ENCODE peak calls at places on chromosomes 2 and 18, in four cellular contexts. H is A549, J is K562, M is WTC11. N is an unnamed sample.

GRCh38 chr18:3504637-3505036 is 54.7 kb downstream of the TGIF1 start:
- DNase-seq in M (no peak), J (no peak), H (no peak), N (no peak)

GRCh38 chr2:195486987-195487644 is 169.9 kb upstream of the SLC39A10 start:
- DNase-seq in H (peak; percentile 67), J (peak; percentile 58), M (no peak), N (no peak)

GRCh38 chr2:241924069-241924908 is 54.8 kb downstream of the RTP5 start:
- DNase-seq in J (no peak), M (no peak), H (no peak), N (no peak)

GRCh38 chr18:63439334-63439733 is 17.1 kb upstream of the VPS4B start:
- DNase-seq in J (peak; percentile 43), M (peak; percentile 50), H (peak; percentile 68), N (peak; percentile 33)

GRCh38 chr18:22971038-22971437 is 37.9 kb downstream of the RBBP8 start:
- DNase-seq in M (no peak), H (no peak), J (peak; percentile 16), N (no peak)

GRCh38 chr2:15316370-15316814 is 244.7 kb downstream of the NBAS start:
- DNase-seq in H (no peak), J (no peak), M (peak; percentile 15), N (no peak)

GRCh38 chr2:20622731-20623130 is 28.2 kb downstream of the HS1BP3 start:
- DNase-seq in J (no peak), H (no peak), M (no peak), N (no peak)

GRCh38 chr2:47899915-47900314 is 6.4 kb downstream of the FBXO11 start:
- DNase-seq in J (no peak), H (no peak), M (no peak), N (no peak)

GRCh38 chr2:8139668-8140202 is 542.1 kb upstream of the ID2 start:
- DNase-seq in J (no peak), M (no peak), H (no peak), N (no peak)

GRCh38 chr2:151886235-151886634 is 58.0 kb upstream of the ARL5A start:
- DNase-seq in H (peak; percentile 23), J (no peak), M (no peak), N (peak; percentile 41)

GRCh38 chr18:11037841-11038240 is 111.5 kb downstream of the PIEZO2 start:
- DNase-seq in M (no peak), H (no peak), J (no peak), N (no peak)

GRCh38 chr2:147026664-147027278 is 818.1 kb upstream of the ACVR2A start:
- DNase-seq in M (no peak), H (no peak), J (no peak), N (no peak)

GRCh38 chr18:6712401-6712800 is 17.1 kb upstream of the ARHGAP28 start:
- DNase-seq in J (no peak), M (no peak), H (no peak), N (no peak)

GRCh38 chr2:60883896-60884295 is 2.5 kb downstream of the REL start:
- DNase-seq in J (no peak), M (no peak), H (no peak), N (no peak)

GRCh38 chr18:27244259-27244658 is 59.2 kb upstream of the CHST9 start:
- DNase-seq in H (no peak), M (no peak), J (no peak), N (no peak)

GRCh38 chr2:96556441-96557330 is 20.1 kb downstream of the ARID5A start:
- DNase-seq in M (no peak), H (peak; percentile 97), J (no peak), N (peak; percentile 99)

GRCh38 chr2:217551229-217551909 is 451.4 kb downstream of the TNS1 start:
- DNase-seq in M (no peak), J (no peak), H (peak; percentile 53), N (peak; percentile 20)

GRCh38 chr2:121999273-121999672 is 243.8 kb downstream of the TSN start:
- DNase-seq in H (no peak), J (no peak), M (no peak), N (no peak)

GRCh38 chr2:67561411-67561965 is 164.4 kb downstream of the ETAA1 start:
- DNase-seq in J (no peak), H (peak; percentile 96), M (no peak), N (no peak)

GRCh38 chr2:134080759-134081158 is 173.1 kb upstream of the MGAT5 start:
- DNase-seq in J (no peak), H (no peak), M (no peak), N (no peak)

GRCh38 chr2:101696272-101697123 is 1.0 kb upstream of the MAP4K4 start:
- DNase-seq in H (no peak), M (no peak), J (no peak), N (no peak)

GRCh38 chr2:149087751-149088150 is 49.3 kb downstream of the LYPD6B start:
- DNase-seq in J (no peak), H (no peak), M (no peak), N (no peak)

GRCh38 chr2:235332240-235332890 is 161.5 kb upstream of the AGAP1 start:
- DNase-seq in H (no peak), J (no peak), M (no peak), N (no peak)

GRCh38 chr2:178882666-178883440 is 75.6 kb upstream of the TTN start:
- DNase-seq in J (no peak), M (no peak), H (no peak), N (no peak)

GRCh38 chr2:232829988-232830387 is 40.1 kb upstream of the SNORC start:
- DNase-seq in H (no peak), M (no peak), J (no peak), N (no peak)

GRCh38 chr2:28273751-28274150 is 118.9 kb upstream of the FOSL2 start:
- DNase-seq in M (no peak), J (no peak), H (peak; percentile 30), N (no peak)

GRCh38 chr2:219430633-219431615 is 3.7 kb upstream of the SPEG start:
- DNase-seq in J (no peak), H (peak; percentile 46), M (no peak), N (peak; percentile 21)

GRCh38 chr18:449374-449773 is 51.1 kb downstream of the COLEC12 start:
- DNase-seq in J (no peak), H (no peak), M (peak; percentile 19), N (peak; percentile 18)

GRCh38 chr18:5979971-5980457 is 84.7 kb upstream of the TMEM200C start:
- DNase-seq in J (no peak), M (no peak), H (no peak), N (no peak)

GRCh38 chr2:230914886-230915285 is 10.2 kb downstream of the GPR55 start:
- DNase-seq in H (no peak), J (no peak), M (no peak), N (no peak)
- TF ChIP-seq HMGXB4 in H (no peak), J (no peak), M (no peak), N (no peak)

GRCh38 chr2:144553379-144553778 is 33.5 kb upstream of the ZEB2 start:
- DNase-seq in H (peak; percentile 67), J (no peak), M (no peak), N (no peak)
- TF ChIP-seq HMGXB4 in H (no peak), J (no peak), M (no peak), N (no peak)

GRCh38 chr2:197184959-197185586 is 125.5 kb downstream of the ANKRD44 start:
- DNase-seq in J (no peak), M (no peak), H (no peak), N (no peak)
- TF ChIP-seq HMGXB4 in J (no peak), M (no peak), H (no peak), N (no peak)

GRCh38 chr2:225400060-225400511 is 576 bp downstream of the NYAP2 start:
- DNase-seq in M (peak; percentile 65), H (peak; percentile 38), J (no peak), N (peak; percentile 9)
- TF ChIP-seq HMGXB4 in M (no peak), H (no peak), J (no peak), N (no peak)

GRCh38 chr2:157625311-157625710 is 3.4 kb downstream of the ACVR1C start:
- DNase-seq in J (no peak), M (no peak), H (no peak), N (no peak)
- TF ChIP-seq HMGXB4 in J (no peak), M (no peak), H (no peak), N (no peak)

DNA sequence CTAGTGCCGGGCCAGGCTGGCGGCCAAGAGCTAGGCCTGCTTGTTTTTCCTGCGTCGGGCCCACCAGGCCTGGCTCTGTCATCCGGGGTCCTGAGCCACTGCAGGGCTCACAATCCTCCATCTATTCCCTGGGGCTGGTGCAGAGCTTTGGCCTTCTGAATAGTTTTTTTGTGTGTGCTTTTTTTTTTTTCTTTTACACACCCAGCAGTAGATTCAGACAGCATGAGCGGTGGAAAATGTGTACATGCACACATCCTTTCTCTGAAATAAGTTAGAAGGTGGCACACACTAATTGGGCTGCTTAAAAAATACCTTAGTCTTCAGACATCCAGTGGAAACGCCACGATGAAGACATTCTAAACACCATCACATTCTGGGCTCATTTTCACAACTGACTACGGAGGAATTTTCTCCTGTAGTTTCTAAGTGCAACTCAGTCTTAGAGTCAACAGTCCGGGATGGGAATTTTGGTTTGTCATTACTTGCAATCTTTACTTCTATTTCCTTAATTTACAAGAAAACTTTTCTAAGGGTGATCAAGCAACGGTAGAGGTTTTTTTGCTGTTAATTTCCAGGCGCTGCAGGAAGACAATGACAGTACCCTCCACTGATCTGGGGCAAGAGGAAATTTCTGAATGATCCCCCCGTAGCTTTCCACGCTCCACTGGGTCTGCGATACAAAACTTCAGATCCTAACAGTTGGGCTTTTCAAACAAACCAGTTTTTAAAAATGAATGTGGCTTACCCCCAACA is 6.0 kb downstream of the ZFP36L2 start:
- DNase-seq in H (no peak), J (no peak), M (no peak), N (no peak)
- TF ChIP-seq HMGXB4 in H (no peak), J (no peak), M (no peak), N (peak; percentile 31)

GRCh38 chr2:226813148-226813701 is 13.6 kb upstream of the IRS1 start:
- DNase-seq in J (no peak), H (no peak), M (peak; percentile 26), N (no peak)
- TF ChIP-seq HMGXB4 in J (no peak), H (no peak), M (no peak), N (no peak)

DNA sequence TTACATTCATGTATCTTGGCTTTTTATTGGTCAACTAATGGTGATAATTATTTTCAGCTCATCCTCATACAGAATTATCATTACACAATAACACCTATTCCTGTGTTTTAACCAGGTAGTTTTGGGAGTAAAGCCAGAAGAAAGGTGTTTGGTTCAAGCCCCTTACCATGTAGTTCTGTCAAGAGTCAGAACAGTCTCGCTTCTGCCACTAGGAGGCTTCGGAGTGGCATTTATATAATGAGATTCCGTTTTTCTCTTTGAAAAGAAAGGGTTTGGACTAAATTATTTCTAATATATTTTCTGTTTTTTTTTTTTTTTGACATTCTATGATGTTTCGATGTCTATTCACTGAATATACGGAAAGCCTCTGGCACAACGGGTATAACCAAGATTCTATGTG is 217.8 kb downstream of the CDH7 start:
- DNase-seq in H (peak; percentile 0), M (peak; percentile 15), J (no peak), N (no peak)
- TF ChIP-seq HMGXB4 in H (no peak), M (no peak), J (no peak), N (no peak)